ENCODE peak calls at places on chromosomes 6 and 20, in five cellular contexts. Y, D, T, L and G are unnamed samples.

GRCh38 chr6:147973806-147974205 is 368.8 kb upstream of the SASH1 start:
- DNase-seq in Y (no peak), D (no peak), T (no peak), L (no peak), G (no peak)

GRCh38 chr6:147970970-147971369 is 371.7 kb upstream of the SASH1 start:
- DNase-seq in Y (peak), D (no peak), T (no peak), L (no peak), G (no peak)

GRCh38 chr6:33755070-33755869 is 8.6 kb upstream of the IP6K3 start:
- DNase-seq in Y (no peak), D (no peak), T (no peak), L (no peak), G (no peak)

GRCh38 chr6:170258395-170258794 is 32.5 kb downstream of the DLL1 start:
- DNase-seq in Y (no peak), D (no peak), T (no peak), L (no peak), G (no peak)

GRCh38 chr6:54031194-54031593 is 80.0 kb upstream of the MLIP start:
- DNase-seq in Y (no peak), D (peak), T (no peak), L (no peak), G (no peak)

GRCh38 chr20:3088031-3088430 is 3.5 kb upstream of the AVP start:
- DNase-seq in Y (no peak), D (no peak), T (no peak), L (no peak), G (no peak)

GRCh38 chr6:11500008-11500407 is 37.5 kb upstream of the TMEM170B start:
- DNase-seq in Y (no peak), D (peak), T (no peak), L (no peak), G (no peak)

GRCh38 chr6:25369450-25370086 is 90.4 kb downstream of the CARMIL1 start:
- DNase-seq in Y (peak), D (peak), T (no peak), L (no peak), G (no peak)

GRCh38 chr6:33785766-33786165 is 3.2 kb downstream of the LEMD2 start:
- DNase-seq in Y (no peak), D (peak), T (no peak), L (peak), G (no peak)

GRCh38 chr6:42781546-42781810 is 374 bp upstream of the BICRAL start:
- DNase-seq in Y (no peak), D (peak), T (no peak), L (no peak), G (no peak)

GRCh38 chr20:39036011-39036410 is 73.9 kb downstream of the DHX35 start:
- DNase-seq in Y (no peak), D (peak), T (no peak), L (peak), G (no peak)

GRCh38 chr6:37048851-37049734 is 43.6 kb downstream of the FGD2 start:
- DNase-seq in Y (no peak), D (peak), T (peak), L (peak), G (peak)

GRCh38 chr20:4876301-4876700 is 125.0 kb downstream of the SLC23A2 start:
- DNase-seq in Y (no peak), D (no peak), T (no peak), L (no peak), G (no peak)

GRCh38 chr20:38961530-38962043 is 557 bp upstream of the DHX35 start:
- DNase-seq in Y (no peak), D (no peak), T (no peak), L (no peak), G (no peak)

GRCh38 chr6:35354361-35355135 is 12.2 kb downstream of the PPARD start:
- DNase-seq in Y (no peak), D (peak), T (no peak), L (peak), G (no peak)

GRCh38 chr20:56592211-56592610 is 36.9 kb upstream of the TFAP2C start:
- DNase-seq in Y (no peak), D (no peak), T (no peak), L (no peak), G (no peak)

GRCh38 chr6:39137235-39137634 is 22.2 kb upstream of the SAYSD1 start:
- DNase-seq in Y (no peak), D (peak), T (peak), L (no peak), G (peak)

GRCh38 chr6:166911248-166911677 is 45.1 kb downstream of the RNASET2 start:
- DNase-seq in Y (no peak), D (peak), T (no peak), L (no peak), G (no peak)

GRCh38 chr20:32438331-32438858 is 80.3 kb downstream of the ASXL1 start:
- DNase-seq in Y (no peak), D (no peak), T (no peak), L (no peak), G (no peak)

GRCh38 chr6:40586800-40587201 is 363 bp downstream of the LRFN2 start:
- DNase-seq in Y (no peak), D (peak), T (no peak), L (no peak), G (peak)

GRCh38 chr6:84467296-84467695 is 239.9 kb upstream of the CEP162 start:
- DNase-seq in Y (no peak), D (peak), T (no peak), L (no peak), G (no peak)

GRCh38 chr20:46293084-46293483 is 15.2 kb downstream of the CDH22 start:
- DNase-seq in Y (no peak), D (peak), T (no peak), L (peak), G (peak)

GRCh38 chr20:43975096-43975768 is 60.6 kb downstream of the TOX2 start:
- DNase-seq in Y (no peak), D (peak), T (no peak), L (peak), G (peak)

GRCh38 chr20:5786930-5787826 is 37.0 kb downstream of the SHLD1 start:
- DNase-seq in Y (no peak), D (peak), T (no peak), L (peak), G (peak)

GRCh38 chr20:23157741-23158140 is 71.6 kb upstream of the CD93 start:
- DNase-seq in Y (no peak), D (peak), T (no peak), L (no peak), G (no peak)

GRCh38 chr6:137495652-137496391 is 1.6 kb upstream of the OLIG3 start:
- DNase-seq in Y (no peak), D (no peak), T (no peak), L (no peak), G (no peak)

GRCh38 chr20:12207875-12208274 is 290.2 kb downstream of the BTBD3 start:
- DNase-seq in Y (no peak), D (peak), T (no peak), L (peak), G (peak)